ENCODE peak calls at places on chromosomes 1 and 21, in five cellular contexts. F is D721Med; K is GM12892; N is activated T-cell treated with anti-CD3 and anti-CD28 coated beads, Interleukin-2, amount 50 U/mL, for 48 hours; J is activated naive CD4-positive, alpha-beta T cell. W is an unnamed sample.

GRCh38 chr1:43206721-43207228 is 34.6 kb downstream of the CFAP57 start:
- DNase-seq in F (no peak), K (no peak), N (no peak), J (no peak), W (no peak)

GRCh38 chr1:220426989-220427388 is 100.9 kb upstream of the MARK1 start:
- DNase-seq in F (no peak), K (no peak), N (no peak), J (no peak), W (no peak)

GRCh38 chr1:81877940-81878339 is 77.2 kb downstream of the ADGRL2 start:
- DNase-seq in F (no peak), K (no peak), N (no peak), J (no peak), W (no peak)

GRCh38 chr1:41479000-41479807 is 5.3 kb downstream of the EDN2 start:
- DNase-seq in F (no peak), K (no peak), N (no peak), J (no peak), W (no peak)

GRCh38 chr1:40032240-40032891 is 8.2 kb upstream of the CAP1 start:
- DNase-seq in F (no peak), K (no peak), N (peak), J (no peak), W (no peak)

GRCh38 chr21:25857308-25858099 is 122.7 kb downstream of the GABPA start:
- DNase-seq in F (no peak), K (no peak), N (no peak), J (no peak), W (no peak)

GRCh38 chr1:26317612-26318337 is at the start of gene CD52:
- DNase-seq in F (no peak), K (peak), N (peak), J (no peak), W (no peak)

GRCh38 chr21:41187537-41188025 is 19.6 kb downstream of the BACE2 start:
- DNase-seq in F (no peak), K (no peak), N (no peak), J (no peak), W (no peak)

GRCh38 chr21:39314155-39315027 is 959 bp upstream of the BRWD1 start:
- DNase-seq in F (no peak), K (no peak), N (peak), J (peak), W (no peak)

GRCh38 chr1:234666761-234667160 is 56.8 kb upstream of the IRF2BP2 start:
- DNase-seq in F (no peak), K (no peak), N (no peak), J (no peak), W (no peak)

GRCh38 chr1:173478099-173478555 is 992 bp downstream of the PRDX6 start:
- DNase-seq in F (no peak), K (no peak), N (peak), J (no peak), W (no peak)

GRCh38 chr1:34460193-34460592 is 283.5 kb downstream of the C1orf94 start:
- DNase-seq in F (no peak), K (peak), N (peak), J (no peak), W (peak)

GRCh38 chr21:35895598-35895997 is 164.7 kb downstream of the SETD4 start:
- DNase-seq in F (no peak), K (no peak), N (no peak), J (no peak), W (no peak)

GRCh38 chr1:209486861-209487260 is 96.7 kb upstream of the CAMK1G start:
- DNase-seq in F (no peak), K (no peak), N (no peak), J (no peak), W (no peak)

GRCh38 chr1:204240233-204240632 is 26.4 kb upstream of the GOLT1A start:
- DNase-seq in F (no peak), K (no peak), N (no peak), J (no peak), W (no peak)

GRCh38 chr1:187999973-188000372 is 1171.2 kb downstream of the PLA2G4A start:
- DNase-seq in F (no peak), K (no peak), N (no peak), J (no peak), W (no peak)

GRCh38 chr21:35136586-35137254 is 87.6 kb upstream of the RUNX1 start:
- DNase-seq in F (no peak), K (no peak), N (no peak), J (no peak), W (no peak)

GRCh38 chr1:162387226-162388082 is 5.9 kb downstream of the C1orf226 start:
- DNase-seq in F (no peak), K (no peak), N (no peak), J (no peak), W (no peak)

GRCh38 chr1:72623299-72623708 is 341.0 kb upstream of the NEGR1 start:
- DNase-seq in F (no peak), K (no peak), N (peak), J (no peak), W (no peak)

GRCh38 chr1:41268154-41268770 is 26.2 kb upstream of the SCMH1 start:
- DNase-seq in F (peak), K (peak), N (peak), J (peak), W (peak)

W was measured in H1.